ENCODE peak calls at places on chromosome X, in six cellular contexts. F, A, Q, Y, I and M are unnamed samples.

GRCh38 chrX:8748855-8749254 is 16.9 kb upstream of the ANOS1 start:
- DNase-seq in I (no peak), F (no peak), Q (no peak), Y (peak), A (peak), M (no peak)

GRCh38 chrX:25028726-25029125 is 13.0 kb upstream of the ARX start:
- DNase-seq in Y (no peak), F (no peak), I (no peak), Q (no peak), A (peak), M (no peak)

GRCh38 chrX:138886769-138887168 is 175.3 kb upstream of the FGF13 start:
- DNase-seq in I (no peak), Q (no peak), F (no peak), A (no peak), Y (no peak), M (no peak)

GRCh38 chrX:19063030-19063429 is 59.2 kb downstream of the ADGRG2 start:
- DNase-seq in Y (no peak), F (no peak), A (peak), I (no peak), Q (no peak), M (no peak)

GRCh38 chrX:64975491-64975890 is 759 bp downstream of the ZC4H2 start:
- DNase-seq in I (no peak), F (no peak), Q (no peak), A (no peak), Y (no peak), M (no peak)

GRCh38 chrX:154457491-154458115 is 478 bp upstream of the PLXNA3 start:
- DNase-seq in A (no peak), F (peak), Y (peak), I (no peak), Q (no peak), M (peak)

GRCh38 chrX:31580227-31580626 is 508.4 kb upstream of the FTHL17 start:
- DNase-seq in F (no peak), Y (no peak), Q (no peak), I (no peak), A (peak), M (no peak)

GRCh38 chrX:132631579-132632232 is 142.9 kb upstream of the MBNL3 start:
- DNase-seq in A (peak), Y (peak), I (no peak), Q (no peak), F (no peak), M (no peak)

GRCh38 chrX:120791013-120791643 is 84.5 kb downstream of the CT47B1 start:
- DNase-seq in I (no peak), Q (peak), F (no peak), Y (peak), A (peak), M (no peak)

GRCh38 chrX:69505772-69506616 is 1.9 kb downstream of the NALF2 start:
- DNase-seq in I (no peak), Q (no peak), Y (no peak), A (no peak), F (no peak), M (no peak)

GRCh38 chrX:46577116-46578005 is 3.8 kb downstream of the CHST7 start:
- DNase-seq in Q (no peak), I (no peak), A (peak), Y (no peak), F (no peak), M (no peak)

GRCh38 chrX:51837926-51838325 is 55.5 kb upstream of the MAGED1 start:
- DNase-seq in Y (no peak), A (peak), Q (peak), F (no peak), I (no peak), M (peak)

GRCh38 chrX:17031827-17032226 is 85.4 kb downstream of the REPS2 start:
- DNase-seq in I (no peak), F (no peak), A (no peak), Y (no peak), Q (no peak), M (no peak)

GRCh38 chrX:153714256-153714655 is 9.9 kb downstream of the BCAP31 start:
- DNase-seq in Y (no peak), Q (no peak), F (no peak), A (peak), I (no peak), M (no peak)